ENCODE peak calls at places on chromosomes 5 and 9, in six cellular contexts. H, P, F, M, S and C are unnamed samples.

GRCh38 chr9:98860871-98861293 is 53.4 kb downstream of the GALNT12 start:
- DNase-seq in F (no peak), S (no peak), P (peak; percentile 61), M (peak; percentile 21), H (peak; percentile 93), C (no peak)

GRCh38 chr9:35951736-35952135 is 6.2 kb downstream of the OR2S2 start:
- DNase-seq in H (no peak), S (no peak), F (no peak), P (no peak), M (no peak), C (no peak)

GRCh38 chr5:109866051-109866450 is 176.3 kb downstream of the MAN2A1 start:
- DNase-seq in M (no peak), H (no peak), F (no peak), P (no peak), S (no peak), C (no peak)

GRCh38 chr9:83617299-83617698 is 5.6 kb upstream of the IDNK start:
- DNase-seq in S (no peak), M (no peak), F (no peak), H (no peak), P (no peak), C (no peak)

GRCh38 chr9:128920381-128921058 is at the start of gene PHYHD1:
- DNase-seq in P (peak; percentile 65), H (peak; percentile 47), F (no peak), S (no peak), M (no peak), C (no peak)

GRCh38 chr5:34609951-34610431 is 46.1 kb upstream of the RAI14 start:
- DNase-seq in H (no peak), F (no peak), M (no peak), P (no peak), S (no peak), C (no peak)

GRCh38 chr9:78325846-78326350 is 29.0 kb downstream of the PSAT1 start:
- DNase-seq in H (no peak), M (no peak), F (no peak), P (no peak), S (no peak), C (no peak)

GRCh38 chr5:107381189-107381856 is 289.4 kb downstream of the EFNA5 start:
- DNase-seq in M (no peak), F (no peak), H (no peak), P (no peak), S (no peak), C (peak; percentile 84)

GRCh38 chr9:31355965-31356364 is 1028.5 kb upstream of the ACO1 start:
- DNase-seq in P (no peak), F (no peak), H (no peak), S (no peak), M (no peak), C (no peak)

GRCh38 chr5:65172486-65173129 is 309.1 kb downstream of the ADAMTS6 start:
- DNase-seq in P (no peak), H (no peak), S (peak; percentile 83), M (no peak), F (no peak), C (no peak)

GRCh38 chr5:67350600-67351315 is 154.2 kb upstream of the CD180 start:
- DNase-seq in M (no peak), S (no peak), F (no peak), H (no peak), P (no peak), C (no peak)

GRCh38 chr9:68577778-68578591 is 37.3 kb upstream of the TMEM252 start:
- DNase-seq in P (no peak), S (no peak), F (no peak), M (no peak), H (no peak), C (no peak)

GRCh38 chr9:19397845-19398244 is 11.0 kb upstream of the ACER2 start:
- DNase-seq in M (no peak), F (no peak), H (no peak), P (no peak), S (no peak), C (no peak)

GRCh38 chr9:121883281-121884056 is 209.6 kb downstream of the TTLL11 start:
- DNase-seq in M (no peak), F (no peak), S (no peak), H (peak; percentile 57), P (no peak), C (no peak)

GRCh38 chr5:128304791-128305190 is 221.2 kb downstream of the SLC12A2 start:
- DNase-seq in F (no peak), H (no peak), P (no peak), S (no peak), M (no peak), C (no peak)

GRCh38 chr5:37214550-37214949 is 34.6 kb downstream of the CPLANE1 start:
- DNase-seq in H (no peak), S (no peak), P (no peak), F (no peak), M (no peak), C (no peak)

GRCh38 chr5:158882236-158882635 is 217.5 kb downstream of the EBF1 start:
- DNase-seq in M (no peak), H (no peak), F (no peak), P (no peak), S (no peak), C (no peak)

GRCh38 chr9:98132158-98132557 is 13.1 kb upstream of the TRIM14 start:
- DNase-seq in F (no peak), M (no peak), H (no peak), P (no peak), S (no peak), C (no peak)

GRCh38 chr5:17132444-17133083 is 84.9 kb upstream of the BASP1 start:
- DNase-seq in H (peak; percentile 40), M (peak; percentile 22), S (no peak), F (peak; percentile 51), P (no peak), C (no peak)

GRCh38 chr5:135227064-135228022 is 171.7 kb downstream of the MACROH2A1 start:
- DNase-seq in F (no peak), S (no peak), H (no peak), P (no peak), M (no peak), C (no peak)

GRCh38 chr9:107693620-107694326 is 204.2 kb upstream of the KLF4 start:
- DNase-seq in S (no peak), P (no peak), F (no peak), M (no peak), H (peak; percentile 19), C (no peak)

GRCh38 chr9:127801955-127802575 is 617 bp upstream of the FPGS start:
- DNase-seq in S (no peak), H (no peak), F (no peak), M (no peak), P (no peak), C (no peak)

GRCh38 chr5:174693697-174694400 is 30.5 kb upstream of the MSX2 start:
- DNase-seq in F (no peak), H (no peak), S (no peak), M (peak; percentile 54), P (no peak), C (no peak)

GRCh38 chr9:107690026-107690425 is 200.5 kb upstream of the KLF4 start:
- DNase-seq in F (no peak), H (no peak), S (no peak), M (no peak), P (no peak), C (no peak)

GRCh38 chr5:134638760-134639201 is 6.2 kb upstream of the SAR1B start:
- DNase-seq in M (no peak), S (no peak), P (no peak), H (no peak), F (no peak), C (no peak)